ENCODE peak calls at places on chromosomes 3 and 15, in five cellular contexts. G is H1, L is K562, B is HepG2, N is GM12878. F is an unnamed sample.

GRCh38 chr15:60937278-60937677 is 291.8 kb downstream of the RORA start:
- DNase-seq in G (no peak), L (no peak), B (no peak), N (no peak), F (no peak)

GRCh38 chr3:177610677-177611654 is 413.7 kb upstream of the TBL1XR1 start:
- DNase-seq in G (no peak), L (no peak), B (peak), N (no peak), F (no peak)

GRCh38 chr3:178684881-178685590 is 148.8 kb downstream of the KCNMB2 start:
- DNase-seq in G (no peak), L (no peak), B (no peak), N (no peak), F (no peak)

GRCh38 chr15:40766906-40767837 is 2.6 kb upstream of the C15orf62 start:
- DNase-seq in G (no peak), L (peak), B (no peak), N (no peak), F (no peak)

GRCh38 chr3:44430466-44430865 is 47.0 kb downstream of the ZNF445 start:
- DNase-seq in G (no peak), L (no peak), B (no peak), N (no peak), F (no peak)

GRCh38 chr15:91268510-91268909 is 168.5 kb downstream of the SV2B start:
- DNase-seq in G (no peak), L (peak), B (no peak), N (no peak), F (peak)

GRCh38 chr15:98791046-98791701 is 142.8 kb downstream of the IGF1R start:
- DNase-seq in G (no peak), L (no peak), B (no peak), N (no peak), F (no peak)

GRCh38 chr3:42678447-42678846 is 6.9 kb upstream of the KLHL40 start:
- DNase-seq in G (no peak), L (no peak), B (no peak), N (no peak), F (no peak)

GRCh38 chr15:74977599-74977998 is 17.8 kb upstream of the SCAMP5 start:
- DNase-seq in G (no peak), L (no peak), B (no peak), N (no peak), F (no peak)

GRCh38 chr3:138136208-138136607 is 4.0 kb upstream of the A4GNT start:
- DNase-seq in G (no peak), L (no peak), B (no peak), N (no peak), F (no peak)

GRCh38 chr15:88920186-88920891 is 7.2 kb upstream of the MFGE8 start:
- DNase-seq in G (no peak), L (no peak), B (no peak), N (no peak), F (no peak)

GRCh38 chr15:88913850-88914169 is 631 bp upstream of the MFGE8 start:
- DNase-seq in G (no peak), L (no peak), B (no peak), N (no peak), F (no peak)

GRCh38 chr15:88915354-88915753 is 2.2 kb upstream of the MFGE8 start:
- DNase-seq in G (no peak), L (no peak), B (no peak), N (no peak), F (no peak)

GRCh38 chr15:88917764-88918163 is 4.6 kb upstream of the MFGE8 start:
- DNase-seq in G (no peak), L (no peak), B (no peak), N (no peak), F (no peak)

GRCh38 chr15:88918738-88919137 is 5.6 kb upstream of the MFGE8 start:
- DNase-seq in G (no peak), L (no peak), B (no peak), N (peak), F (peak)
- TF ChIP-seq SP1 in G (no peak), L (no peak), B (no peak), N (no peak), F (peak)

DNA sequence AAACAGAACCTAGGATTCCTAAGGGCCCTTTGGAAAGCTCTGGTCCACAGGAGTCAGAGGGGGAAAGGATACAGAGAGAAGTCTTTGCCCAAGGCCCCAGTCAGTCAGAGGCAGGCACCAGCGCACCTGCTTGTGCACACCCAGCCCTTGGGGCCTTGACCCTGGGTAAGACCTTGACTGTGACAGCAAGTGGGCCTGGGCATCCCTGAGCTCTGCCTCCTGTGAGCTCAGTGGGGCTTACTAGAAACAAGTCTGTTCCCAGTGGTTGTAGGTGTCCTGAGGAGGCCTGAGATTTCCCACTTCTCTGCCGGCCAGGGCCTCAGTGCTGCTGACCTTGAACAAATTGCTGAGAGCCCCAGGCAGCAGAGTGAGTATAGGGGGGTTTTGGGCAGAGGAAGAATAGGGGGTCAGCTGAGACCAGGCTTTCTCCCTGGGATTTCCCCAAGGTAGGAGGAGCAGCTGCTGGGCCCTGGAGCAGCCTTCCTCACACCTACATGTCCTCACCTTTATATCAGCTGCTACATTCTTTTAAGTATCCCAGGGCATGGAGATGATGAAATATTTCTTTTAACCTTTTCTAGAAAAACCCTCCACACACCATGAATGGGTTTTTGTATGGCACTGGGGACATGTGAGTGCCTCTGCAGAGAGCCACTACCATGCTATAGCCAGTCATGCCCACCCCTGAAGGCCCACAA is 9.7 kb upstream of the DAG1 start:
- DNase-seq in G (no peak), L (no peak), B (no peak), N (no peak), F (no peak)
- H2AFZ ChIP-seq in G (no peak), L (no peak), B (no peak), N (no peak), F (no peak)

DNA sequence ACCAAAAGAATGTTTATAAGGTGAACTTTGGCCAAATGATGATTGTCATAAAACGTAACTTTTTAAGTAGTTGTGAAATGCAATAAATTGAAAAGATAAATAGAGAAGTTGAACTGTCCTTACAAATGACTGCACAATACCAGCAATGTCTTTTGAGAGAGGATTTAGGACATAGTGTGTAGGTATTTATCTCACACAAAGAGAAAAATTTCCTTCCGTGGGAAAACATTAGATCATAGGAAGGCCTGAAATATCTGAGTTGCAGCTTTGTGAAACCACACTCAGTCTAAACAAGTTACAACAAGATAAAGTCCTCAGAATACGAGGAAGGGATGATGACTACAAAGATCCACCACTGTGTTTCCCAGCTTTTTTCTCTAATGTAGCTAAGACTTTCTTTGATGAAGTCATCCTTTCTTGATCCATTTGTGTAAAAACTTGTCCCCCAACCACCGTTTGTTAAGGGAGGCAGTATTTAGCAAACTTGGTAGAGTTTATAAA is 16.0 kb downstream of the ROBO2 start:
- DNase-seq in G (no peak), L (no peak), B (no peak), N (no peak), F (no peak)
- TF ChIP-seq SP1 in G (no peak), L (no peak), B (no peak), N (no peak), F (no peak)

DNA sequence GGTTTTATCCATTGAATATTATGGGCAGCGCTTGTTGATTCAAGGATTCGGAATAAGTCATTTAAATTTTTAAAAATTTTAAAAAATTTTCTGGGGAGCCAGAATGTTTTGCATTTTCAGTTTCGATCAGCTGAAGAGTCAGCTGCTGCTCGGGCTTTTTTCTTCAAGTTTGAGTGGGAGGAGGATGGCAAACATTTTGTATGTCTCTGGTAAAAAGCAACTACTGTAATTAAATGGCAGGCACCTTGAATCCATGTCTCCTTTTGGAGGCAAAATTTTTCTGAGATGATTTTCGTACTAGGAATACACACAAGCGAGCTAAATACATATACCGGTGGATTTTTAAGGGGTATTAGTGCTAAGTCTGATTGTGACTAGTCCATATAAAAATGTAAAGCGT is 612 bp downstream of the C3orf38 start:
- DNase-seq in G (no peak), L (no peak), B (no peak), N (no peak), F (no peak)
- H2AFZ ChIP-seq in G (no peak), L (peak), B (no peak), N (peak), F (peak)

GRCh38 chr15:35549567-35549966 is 3.6 kb upstream of the DPH6 start:
- DNase-seq in G (no peak), L (no peak), B (no peak), N (no peak), F (no peak)

GRCh38 chr15:35546581-35547381 is 816 bp upstream of the DPH6 start:
- DNase-seq in G (no peak), L (peak), B (no peak), N (no peak), F (no peak)

GRCh38 chr15:35547775-35548364 is 1.9 kb upstream of the DPH6 start:
- DNase-seq in G (no peak), L (no peak), B (no peak), N (no peak), F (no peak)

GRCh38 chr15:35545825-35546580 is at the start of gene DPH6:
- DNase-seq in G (no peak), L (peak), B (peak), N (peak), F (peak)

DNA sequence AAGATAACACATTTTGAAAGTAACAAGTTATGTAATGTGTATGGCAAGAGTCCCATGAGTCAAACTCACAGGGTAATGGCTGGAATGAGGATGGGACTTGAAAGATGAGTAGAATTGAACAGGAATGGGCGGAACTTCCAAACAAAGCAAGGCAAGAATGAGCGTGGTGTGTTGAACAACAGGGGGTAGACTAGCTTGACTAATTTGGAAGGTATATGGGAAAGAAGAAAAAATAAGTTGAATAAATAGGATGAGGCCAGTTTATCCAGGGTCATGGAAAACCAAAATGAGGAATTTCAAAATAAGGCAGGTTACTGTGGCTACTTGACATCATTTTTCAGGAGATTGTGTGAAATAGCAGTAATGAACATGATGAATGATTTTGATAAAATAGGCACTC is 2.5 kb upstream of the DPH6 start:
- DNase-seq in G (no peak), L (peak), B (no peak), N (no peak), F (no peak)
- TF ChIP-seq SP1 in G (peak), L (no peak), B (no peak), N (no peak), F (no peak)

GRCh38 chr15:51623386-51623938 is 891 bp upstream of the DMXL2 start:
- DNase-seq in G (no peak), L (peak), B (no peak), N (no peak), F (no peak)
- H2AFZ ChIP-seq in G (peak), L (peak), B (peak), N (peak), F (peak)

GRCh38 chr15:24901409-24901808 is 53.4 kb upstream of the SNRPN start:
- DNase-seq in G (no peak), L (no peak), B (peak), N (no peak), F (no peak)

GRCh38 chr15:24899367-24899766 is 55.4 kb upstream of the SNRPN start:
- DNase-seq in G (no peak), L (no peak), B (no peak), N (no peak), F (no peak)

GRCh38 chr15:24898715-24899278 is 56.0 kb upstream of the SNRPN start:
- DNase-seq in G (peak), L (no peak), B (no peak), N (no peak), F (no peak)
- TF ChIP-seq SP1 in G (peak), L (no peak), B (no peak), N (no peak), F (no peak)

GRCh38 chr3:194206375-194206774 is 70.4 kb downstream of the HES1 start:
- DNase-seq in G (no peak), L (no peak), B (no peak), N (no peak), F (no peak)

GRCh38 chr3:194204036-194204792 is 68.3 kb downstream of the HES1 start:
- DNase-seq in G (no peak), L (no peak), B (no peak), N (no peak), F (no peak)

GRCh38 chr3:194203482-194204035 is 67.6 kb downstream of the HES1 start:
- DNase-seq in G (no peak), L (no peak), B (no peak), N (no peak), F (no peak)

GRCh38 chr3:194204793-194205065 is 68.8 kb downstream of the HES1 start:
- DNase-seq in G (no peak), L (no peak), B (no peak), N (no peak), F (no peak)

GRCh38 chr3:194205675-194206133 is 69.8 kb downstream of the HES1 start:
- DNase-seq in G (no peak), L (no peak), B (no peak), N (no peak), F (peak)
- H2AFZ ChIP-seq in G (peak), L (peak), B (no peak), N (peak), F (peak)

DNA sequence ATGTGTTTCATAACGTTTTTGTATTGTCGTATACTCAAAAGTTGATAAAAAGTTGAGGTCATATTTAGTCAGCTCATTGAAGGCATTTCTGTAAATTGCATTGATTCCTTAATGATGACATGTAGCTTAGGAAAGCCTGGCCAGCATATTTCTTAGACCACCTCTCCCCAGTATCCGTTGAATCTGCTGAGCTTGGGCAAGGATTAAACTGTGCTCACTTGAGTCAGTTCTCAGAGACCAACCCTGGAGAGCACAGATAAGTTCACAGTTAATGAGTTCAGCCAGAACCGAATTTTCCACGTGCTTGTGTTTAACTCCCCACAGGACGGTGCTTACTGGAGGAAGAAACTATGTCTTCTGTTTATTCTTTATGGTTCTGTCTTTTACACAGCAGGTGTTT is 132.7 kb downstream of the SLC25A26 start:
- DNase-seq in G (no peak), L (no peak), B (no peak), N (no peak), F (no peak)
- TF ChIP-seq SP1 in G (no peak), L (no peak), B (no peak), N (no peak), F (no peak)

GRCh38 chr15:48889925-48890324 is 12.0 kb downstream of the EID1 start:
- DNase-seq in G (no peak), L (no peak), B (no peak), N (no peak), F (no peak)
- H2AFZ ChIP-seq in G (no peak), L (peak), B (no peak), N (no peak), F (no peak)

F was measured in HCT116.